ENCODE peak calls at places on chromosomes 13 and 19, in five cellular contexts. M is GM12878, Y is fibroblast of the aortic adventitia, S is BJ, R is ascending aorta. D is an unnamed sample.

GRCh38 chr19:49888478-49888901 is 8.2 kb downstream of the IL4I1 start:
- DNase-seq in Y (no peak), S (no peak), M (no peak), R (no peak), D (no peak)

GRCh38 chr19:35083678-35084077 is 31.9 kb upstream of the FXYD3 start:
- DNase-seq in S (no peak), R (no peak), Y (no peak), M (no peak), D (no peak)

GRCh38 chr19:15442142-15442920 is 7.4 kb downstream of the WIZ start:
- DNase-seq in Y (no peak), R (no peak), M (no peak), S (no peak), D (no peak)

GRCh38 chr19:48319647-48320537 is 5.5 kb upstream of the EMP3 start:
- DNase-seq in R (no peak), Y (peak; percentile 86), M (no peak), S (no peak), D (no peak)

GRCh38 chr13:98985591-98985990 is 7.7 kb upstream of the DOCK9 start:
- DNase-seq in S (no peak), Y (no peak), M (no peak), R (no peak), D (no peak)

GRCh38 chr13:106449096-106449495 is 86.4 kb downstream of the EFNB2 start:
- DNase-seq in S (no peak), R (no peak), M (no peak), Y (no peak), D (no peak)

GRCh38 chr13:20395061-20395916 is 130.4 kb downstream of the CRYL1 start:
- DNase-seq in S (no peak), R (no peak), M (no peak), Y (no peak), D (no peak)

GRCh38 chr13:100212904-100213538 is 124.1 kb downstream of the PCCA start:
- DNase-seq in S (no peak), M (no peak), R (no peak), Y (no peak), D (no peak)

GRCh38 chr13:99871249-99871898 is 100.2 kb downstream of the ZIC5 start:
- DNase-seq in R (no peak), M (no peak), Y (no peak), S (no peak), D (no peak)

GRCh38 chr13:113907637-113908617 is 44.1 kb upstream of the GAS6 start:
- DNase-seq in R (no peak), M (no peak), Y (peak; percentile 82), S (peak; percentile 59), D (no peak)

GRCh38 chr19:49356382-49356781 is 5.8 kb downstream of the TEAD2 start:
- DNase-seq in S (no peak), M (no peak), Y (no peak), R (no peak), D (no peak)

GRCh38 chr19:33125929-33126388 is 6.0 kb upstream of the WDR88 start:
- DNase-seq in S (no peak), R (no peak), M (peak; percentile 16), Y (peak; percentile 76), D (peak; percentile 25)

GRCh38 chr13:75494491-75494890 is 12.5 kb upstream of the TBC1D4 start:
- DNase-seq in M (no peak), S (no peak), R (no peak), Y (no peak), D (no peak)

GRCh38 chr19:15323496-15324235 is 8.7 kb downstream of the BRD4 start:
- DNase-seq in M (no peak), R (no peak), Y (peak; percentile 46), S (no peak), D (no peak)

GRCh38 chr19:11355160-11356073 is at the start of gene PLPPR2:
- DNase-seq in M (peak; percentile 25), S (peak; percentile 47), Y (peak; percentile 79), R (peak; percentile 88), D (peak; percentile 36)

GRCh38 chr19:1690570-1691307 is 38.3 kb upstream of the TCF3 start:
- DNase-seq in Y (no peak), M (no peak), S (no peak), R (no peak), D (no peak)

GRCh38 chr13:111429064-111429558 is 108.7 kb downstream of the TEX29 start:
- DNase-seq in S (no peak), Y (peak; percentile 4), M (no peak), R (no peak), D (no peak)

GRCh38 chr13:85666356-85666755 is 132.9 kb downstream of the SLITRK6 start:
- DNase-seq in R (no peak), M (no peak), Y (no peak), S (no peak), D (no peak)

GRCh38 chr13:51803018-51803417 is 945 bp downstream of the DHRS12 start:
- DNase-seq in Y (no peak), M (no peak), S (no peak), R (no peak), D (no peak)

GRCh38 chr19:52492991-52493470 is 34.4 kb upstream of the ZNF808 start:
- DNase-seq in R (no peak), S (no peak), M (no peak), Y (no peak), D (no peak)

GRCh38 chr19:47790398-47790814 is 11.9 kb downstream of the SELENOW start:
- DNase-seq in R (no peak), M (no peak), Y (peak; percentile 63), S (no peak), D (no peak)

DNA sequence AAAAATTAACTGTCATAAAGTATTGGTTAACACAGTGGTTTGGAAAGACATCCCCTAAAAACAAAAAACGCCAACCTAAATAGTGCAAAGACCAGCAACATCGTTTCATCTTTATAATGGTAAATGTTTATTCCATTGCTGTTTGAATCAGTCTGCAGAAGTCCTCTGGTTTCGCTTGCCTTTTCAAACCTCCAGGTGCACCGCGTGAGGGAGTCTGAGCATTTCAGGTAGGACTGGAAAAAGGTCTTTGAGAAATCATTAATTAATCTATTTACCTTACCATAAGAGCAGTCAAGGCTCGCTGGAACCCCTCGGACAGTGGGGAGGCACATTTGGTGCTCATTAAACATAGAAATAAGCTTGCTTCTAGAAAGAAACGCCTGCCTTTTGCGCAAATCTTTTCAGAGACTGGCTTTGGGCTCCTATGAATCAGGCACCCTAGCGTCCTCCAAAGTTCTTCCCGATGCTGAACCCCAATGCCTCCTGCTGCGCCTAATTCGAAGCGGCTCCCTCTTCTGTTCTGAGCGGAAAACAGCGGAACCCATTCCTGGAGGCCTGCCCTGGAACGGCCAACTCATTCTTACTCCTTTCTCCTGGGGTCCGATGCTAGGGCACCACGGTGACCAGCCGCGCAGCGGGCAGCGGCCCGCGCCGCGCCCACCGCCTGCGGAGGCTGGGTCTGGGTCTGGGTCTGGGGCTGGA is 942 bp upstream of the MTUS2 start:
- DNase-seq in S (no peak), M (no peak), Y (peak; percentile 15), R (no peak), D (no peak)
- H3K4me3 ChIP-seq in S (peak overlapping the region; percentile 20), M (no peak overlapping the region), Y (peak overlapping the region; percentile 31), R (peak overlapping the region; percentile 84), D (peak overlapping the region; percentile 21)

GRCh38 chr13:36337938-36338337 is 8.3 kb downstream of the SPART start:
- DNase-seq in S (no peak), M (no peak), R (no peak), Y (no peak), D (no peak)
- TF ChIP-seq CTCF in S (no peak), M (no peak), R (no peak), Y (no peak), D (no peak)

GRCh38 chr19:42683917-42684513 is 56.3 kb downstream of the PSG3 start:
- DNase-seq in M (no peak), S (no peak), R (no peak), Y (peak; percentile 57), D (no peak)
- H3K4me3 ChIP-seq in M (no peak overlapping the region), S (no peak overlapping the region), R (no peak overlapping the region), Y (no peak overlapping the region), D (no peak overlapping the region)

GRCh38 chr13:49517461-49517860 is 21.7 kb downstream of the PHF11 start:
- DNase-seq in M (no peak), Y (no peak), R (no peak), S (no peak), D (no peak)
- TF ChIP-seq CTCF in M (peak; percentile 22), Y (peak; percentile 20), R (peak; percentile 4), S (peak; percentile 72), D (peak; percentile 26)

GRCh38 chr19:58543826-58544590 is at the start of gene TRIM28:
- DNase-seq in Y (peak; percentile 99), R (peak; percentile 95), S (peak; percentile 97), M (peak; percentile 96), D (peak; percentile 94)

GRCh38 chr19:58536852-58537798 is 6.7 kb upstream of the TRIM28 start:
- DNase-seq in R (no peak), S (no peak), Y (no peak), M (no peak), D (no peak)

GRCh38 chr19:58535857-58536256 is 8.0 kb upstream of the TRIM28 start:
- DNase-seq in S (no peak), M (no peak), R (no peak), Y (no peak), D (no peak)

DNA sequence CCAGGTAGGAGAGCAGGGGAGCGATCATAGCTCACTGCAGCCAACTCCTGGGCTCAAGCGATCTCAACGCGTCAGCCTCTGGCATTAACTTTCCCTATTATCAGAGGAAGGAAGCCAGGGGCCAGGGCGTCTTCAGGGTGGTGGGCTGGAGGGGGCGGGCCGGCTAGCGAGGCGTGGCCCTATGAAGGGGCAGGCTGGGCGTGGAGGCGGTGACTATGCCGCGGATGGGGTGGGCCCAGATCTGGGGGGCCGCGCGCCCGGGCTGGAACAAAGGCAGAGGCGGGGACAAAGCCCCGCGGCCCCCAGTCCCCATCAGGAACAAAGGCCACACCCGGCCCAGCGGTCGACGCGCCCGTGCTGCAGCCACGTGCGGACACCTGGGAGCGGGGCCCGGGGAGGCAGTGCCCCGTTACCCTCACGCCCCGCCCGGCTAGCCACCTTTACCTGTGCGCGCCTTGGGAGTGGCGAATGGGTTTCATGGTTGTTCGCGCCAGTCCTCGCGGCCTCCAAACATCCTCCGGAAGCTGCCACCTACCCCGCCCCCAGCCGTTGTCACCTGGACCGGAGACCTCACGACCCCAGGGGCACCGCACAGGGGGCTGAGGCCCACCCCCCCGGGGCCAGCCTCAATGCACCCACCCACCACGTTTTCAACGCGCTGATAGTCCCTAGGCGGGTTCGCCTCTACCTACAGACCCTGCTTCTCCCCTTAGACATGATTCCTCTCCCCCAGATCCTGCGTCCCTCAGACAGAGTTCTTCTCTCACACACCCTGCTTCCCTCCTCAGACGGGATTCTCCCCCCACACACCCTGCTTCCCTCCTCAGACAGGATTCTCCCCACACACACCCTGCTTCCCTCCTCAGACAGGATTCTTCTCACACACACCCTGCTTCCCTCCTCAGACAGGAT is 5.4 kb upstream of the TRIM28 start:
- DNase-seq in Y (no peak), S (no peak), M (no peak), R (no peak), D (no peak)
- H3K4me3 ChIP-seq in Y (peak overlapping the region; percentile 22), S (peak overlapping the region; percentile 15), M (peak overlapping the region; percentile 57), R (peak overlapping the region; percentile 23), D (peak overlapping the region; percentile 42)

DNA sequence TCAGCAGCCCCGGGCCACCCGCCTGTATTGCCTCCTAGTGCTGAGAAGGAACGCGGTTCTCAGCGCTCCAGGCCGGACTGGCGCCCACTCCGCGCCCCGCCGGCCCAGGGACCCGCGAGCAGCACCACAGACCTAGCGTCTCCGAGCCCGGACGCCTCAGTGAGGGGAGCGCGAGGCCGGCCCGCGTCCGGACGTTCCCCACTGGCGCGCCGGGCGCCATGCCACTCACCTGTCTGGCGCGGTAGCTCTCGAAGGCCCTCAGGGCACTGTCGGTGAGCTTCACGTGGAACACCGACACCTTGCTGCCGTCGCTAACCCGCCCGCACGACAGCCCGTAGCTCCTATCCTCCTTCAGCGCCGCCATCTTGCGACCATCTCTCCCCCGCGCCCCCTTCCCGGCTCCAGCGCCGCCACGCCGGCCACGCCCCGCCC is at the start of gene ELL:
- DNase-seq in S (no peak), Y (no peak), M (no peak), R (no peak), D (no peak)
- TF ChIP-seq CTCF in S (no peak), Y (no peak), M (no peak), R (no peak), D (no peak)